ENCODE peak calls at places on chromosomes 3 and 15, in seven cellular contexts. C, R, V, X, A, L and D are unnamed samples.

GRCh38 chr15:46413799-46414198 is 779.0 kb downstream of the SQOR start:
- DNase-seq in C (no peak), R (no peak), V (no peak), X (no peak), A (no peak), L (no peak), D (no peak)

GRCh38 chr3:24299236-24299635 is 195.4 kb downstream of the THRB start:
- DNase-seq in C (no peak), R (no peak), V (no peak), X (no peak), A (no peak), L (no peak), D (peak)

GRCh38 chr15:44219073-44219472 is 24.0 kb upstream of the FRMD5 start:
- DNase-seq in C (no peak), R (no peak), V (no peak), X (no peak), A (no peak), L (peak), D (no peak)

GRCh38 chr3:169659858-169660614 is 3.5 kb downstream of the MECOM start:
- DNase-seq in C (no peak), R (no peak), V (no peak), X (no peak), A (no peak), L (no peak), D (no peak)

GRCh38 chr15:89016549-89017041 is 71.7 kb upstream of the ABHD2 start:
- DNase-seq in C (no peak), R (no peak), V (no peak), X (no peak), A (no peak), L (no peak), D (peak)

GRCh38 chr3:188687389-188687788 is 484.4 kb upstream of the TPRG1 start:
- DNase-seq in C (no peak), R (no peak), V (no peak), X (no peak), A (no peak), L (no peak), D (peak)

GRCh38 chr3:72274511-72275295 is 489.8 kb upstream of the PROK2 start:
- DNase-seq in C (no peak), R (peak), V (peak), X (no peak), A (no peak), L (peak), D (peak)

GRCh38 chr3:46946856-46947544 is 29.5 kb downstream of the CCDC12 start:
- DNase-seq in C (peak), R (peak), V (no peak), X (no peak), A (no peak), L (no peak), D (no peak)

GRCh38 chr3:62875103-62876002 is at the start of gene CADPS:
- DNase-seq in C (no peak), R (peak), V (no peak), X (peak), A (no peak), L (peak), D (no peak)

GRCh38 chr3:49662021-49662420 is 12.1 kb upstream of the APEH start:
- DNase-seq in C (no peak), R (no peak), V (no peak), X (no peak), A (no peak), L (no peak), D (no peak)

GRCh38 chr3:51706788-51707731 is at the start of gene GRM2:
- DNase-seq in C (no peak), R (peak), V (peak), X (peak), A (peak), L (no peak), D (peak)

GRCh38 chr3:190886945-190887344 is 24.5 kb upstream of the GMNC start:
- DNase-seq in C (no peak), R (no peak), V (no peak), X (no peak), A (no peak), L (no peak), D (no peak)

GRCh38 chr3:156472150-156472549 is 82.8 kb downstream of the SSR3 start:
- DNase-seq in C (no peak), R (no peak), V (no peak), X (no peak), A (no peak), L (no peak), D (no peak)

GRCh38 chr3:25441234-25441856 is 13.3 kb downstream of the RARB start:
- DNase-seq in C (no peak), R (no peak), V (no peak), X (peak), A (no peak), L (no peak), D (peak)

GRCh38 chr3:10666621-10667020 is 149.4 kb upstream of the SLC6A11 start:
- DNase-seq in C (no peak), R (no peak), V (no peak), X (no peak), A (no peak), L (peak), D (peak)

GRCh38 chr3:141229132-141229531 is 2.5 kb upstream of the PXYLP1 start:
- DNase-seq in C (no peak), R (no peak), V (no peak), X (no peak), A (no peak), L (no peak), D (no peak)

GRCh38 chr3:149067792-149068352 is 18.5 kb downstream of the HLTF start:
- DNase-seq in C (no peak), R (no peak), V (no peak), X (no peak), A (no peak), L (no peak), D (no peak)

GRCh38 chr3:171944109-171945016 is 95.0 kb upstream of the FNDC3B start:
- DNase-seq in C (no peak), R (no peak), V (no peak), X (no peak), A (peak), L (no peak), D (peak)